ENCODE peak calls at places on chromosomes 13 and 19, in ten cellular contexts. S is nucleus accumbens; R is neuronal stem cell; Y is HEK293T; X is AG04449; D is A549; Z is prostate gland; I is naive thymus-derived CD8-positive, alpha-beta T cell; O is SJSA1; G is pons. L is an unnamed sample.

GRCh38 chr13:114230117-114230516 is 4.6 kb upstream of the CDC16 start:
- DNase-seq in S (no peak), X (no peak), R (no peak), O (no peak), Y (no peak), G (no peak), D (no peak), Z (no peak), I (no peak), L (no peak)

GRCh38 chr19:51366999-51367564 is 894 bp upstream of the ETFB start:
- DNase-seq in G (no peak), I (peak), X (no peak), Z (no peak), S (peak), D (no peak), O (no peak), Y (no peak), R (no peak), L (no peak)

GRCh38 chr13:19634129-19634740 is 776 bp downstream of the MPHOSPH8 start:
- DNase-seq in Y (no peak), S (no peak), X (no peak), O (peak), D (peak), Z (peak), I (peak), R (no peak), G (peak), L (peak)

GRCh38 chr13:47287291-47287751 is 390.5 kb upstream of the HTR2A start:
- DNase-seq in Y (no peak), D (no peak), G (no peak), R (no peak), S (no peak), X (peak), I (no peak), Z (no peak), O (no peak), L (no peak)

GRCh38 chr13:49690133-49690989 is 925 bp downstream of the EBPL start:
- DNase-seq in D (peak), R (no peak), S (no peak), I (no peak), O (peak), Y (peak), G (peak), X (no peak), Z (peak), L (no peak)

GRCh38 chr13:78759704-78760103 is 100.7 kb upstream of the OBI1 start:
- DNase-seq in S (no peak), R (no peak), G (no peak), X (no peak), I (no peak), D (peak), Y (no peak), Z (no peak), O (no peak), L (peak)

GRCh38 chr19:14494910-14495677 is 833 bp downstream of the GIPC1 start:
- DNase-seq in X (no peak), Z (no peak), I (no peak), D (no peak), S (no peak), R (no peak), G (no peak), Y (no peak), O (no peak), L (no peak)

GRCh38 chr13:85497652-85498051 is 301.6 kb downstream of the SLITRK6 start:
- DNase-seq in Z (no peak), X (peak), O (peak), S (no peak), I (no peak), D (peak), R (no peak), G (no peak), Y (no peak), L (no peak)

GRCh38 chr19:6092329-6093286 is 17.7 kb downstream of the RFX2 start:
- DNase-seq in Y (peak), R (peak), I (no peak), Z (peak), G (no peak), O (no peak), S (peak), X (no peak), D (peak), L (peak)

GRCh38 chr13:42478531-42479156 is 95.3 kb upstream of the TNFSF11 start:
- DNase-seq in Y (peak), Z (no peak), I (no peak), G (no peak), D (peak), S (no peak), X (no peak), R (peak), O (no peak), L (no peak)

GRCh38 chr19:40908981-40909380 is 26.9 kb upstream of the CYP2A7 start:
- DNase-seq in Y (no peak), I (no peak), R (no peak), D (no peak), S (no peak), Z (no peak), O (peak), X (no peak), G (no peak), L (peak)

GRCh38 chr19:7214329-7215089 is 79.7 kb downstream of the INSR start:
- DNase-seq in S (no peak), I (no peak), R (no peak), G (no peak), O (no peak), Y (no peak), X (no peak), D (no peak), Z (no peak), L (no peak)

GRCh38 chr13:96090240-96091101 is 564 bp downstream of the HS6ST3 start:
- DNase-seq in Y (peak), D (no peak), S (no peak), G (no peak), R (peak), X (no peak), O (no peak), I (no peak), Z (no peak), L (peak)

GRCh38 chr19:19418548-19419260 is 13.2 kb downstream of the GATAD2A start:
- DNase-seq in X (no peak), S (no peak), G (no peak), Z (no peak), R (no peak), I (no peak), O (no peak), D (no peak), Y (no peak), L (no peak)

GRCh38 chr19:16168465-16169081 is 4.8 kb downstream of the CIB3 start:
- DNase-seq in D (no peak), S (no peak), G (peak), Z (no peak), X (no peak), Y (no peak), R (no peak), O (no peak), I (no peak), L (no peak)

GRCh38 chr13:43251967-43252366 is 228.6 kb downstream of the DNAJC15 start:
- DNase-seq in O (no peak), S (no peak), D (no peak), G (peak), I (no peak), R (no peak), X (no peak), Z (no peak), Y (no peak), L (no peak)

GRCh38 chr13:50699874-50700663 is 143.4 kb downstream of the DLEU7 start:
- DNase-seq in X (no peak), Z (no peak), I (no peak), Y (no peak), R (no peak), D (no peak), G (no peak), O (no peak), S (no peak), L (no peak)

GRCh38 chr19:18842166-18842565 is 10.4 kb downstream of the UPF1 start:
- DNase-seq in Y (no peak), O (no peak), I (no peak), G (no peak), S (no peak), R (no peak), X (no peak), Z (no peak), D (no peak), L (no peak)

GRCh38 chr19:40588110-40588854 is 11.6 kb downstream of the SHKBP1 start:
- DNase-seq in S (no peak), Y (no peak), Z (no peak), X (no peak), D (peak), R (no peak), I (no peak), O (no peak), G (no peak), L (no peak)

GRCh38 chr19:4730740-4731171 is 7.1 kb upstream of the DPP9 start:
- DNase-seq in Z (no peak), O (no peak), S (no peak), Y (peak), R (no peak), I (peak), G (no peak), X (no peak), D (no peak), L (peak)

GRCh38 chr13:29689548-29689947 is 94.1 kb upstream of the SLC7A1 start:
- DNase-seq in I (no peak), Y (no peak), Z (no peak), S (no peak), G (no peak), X (no peak), O (no peak), D (no peak), R (no peak), L (no peak)

GRCh38 chr19:15124572-15125231 is 17.5 kb downstream of the SYDE1 start:
- DNase-seq in X (no peak), I (no peak), Z (peak), D (no peak), G (peak), Y (no peak), O (no peak), R (no peak), S (peak), L (no peak)

GRCh38 chr13:99085139-99085845 is 107.4 kb upstream of the DOCK9 start:
- DNase-seq in R (no peak), D (no peak), S (no peak), X (no peak), G (no peak), O (no peak), I (peak), Z (no peak), Y (no peak), L (no peak)

GRCh38 chr13:90205911-90206310 is 1141.6 kb upstream of the MIR17HG start:
- DNase-seq in X (no peak), O (no peak), G (no peak), S (no peak), R (no peak), Y (no peak), Z (no peak), I (no peak), D (no peak), L (no peak)

L was measured in HAP-1.